ENCODE peak calls at places on chromosomes 2 and 18, in seven cellular contexts. One of them, this sample, is unnamed.
A peak's percentile ranks its signal among the peaks of the same experiment; 100 is the strongest.

GRCh38 chr2:29627366-29627765 is 294.0 kb downstream of the ALK start:
- DNase-seq in T1000: no peak
- DNase-seq in activated T-helper 9 cell treated with anti-CD3 and anti-CD28 coated beads, Interleukin-2, amount 50 U/mL, for 16 hours: no peak
- DNase-seq in HCT116: no peak
- DNase-seq in NCI-H1417: no peak
- DNase-seq in left lobe of liver: no peak
- DNase-seq in ACHN: no peak
- DNase-seq in this sample: peak; percentile 23

GRCh38 chr2:42048318-42049251 is 764 bp downstream of the PKDCC start:
- DNase-seq in T1000: no peak
- DNase-seq in activated T-helper 9 cell treated with anti-CD3 and anti-CD28 coated beads, Interleukin-2, amount 50 U/mL, for 16 hours: no peak
- DNase-seq in HCT116: no peak
- DNase-seq in NCI-H1417: peak; percentile 41
- DNase-seq in left lobe of liver: peak; percentile 52
- DNase-seq in ACHN: peak; percentile 16
- DNase-seq in this sample: no peak

GRCh38 chr2:187586091-187586632 is 31.9 kb upstream of the TFPI start:
- DNase-seq in T1000: no peak
- DNase-seq in activated T-helper 9 cell treated with anti-CD3 and anti-CD28 coated beads, Interleukin-2, amount 50 U/mL, for 16 hours: no peak
- DNase-seq in HCT116: no peak
- DNase-seq in NCI-H1417: no peak
- DNase-seq in left lobe of liver: no peak
- DNase-seq in ACHN: no peak
- DNase-seq in this sample: no peak

GRCh38 chr2:175690113-175690716 is 311.9 kb downstream of the LNPK start:
- DNase-seq in T1000: no peak
- DNase-seq in activated T-helper 9 cell treated with anti-CD3 and anti-CD28 coated beads, Interleukin-2, amount 50 U/mL, for 16 hours: no peak
- DNase-seq in HCT116: peak; percentile 58
- DNase-seq in NCI-H1417: peak; percentile 41
- DNase-seq in left lobe of liver: no peak
- DNase-seq in ACHN: peak; percentile 71
- DNase-seq in this sample: peak; percentile 36

GRCh38 chr2:191171708-191172355 is 21.0 kb upstream of the STAT4 start:
- DNase-seq in T1000: peak; percentile 42
- DNase-seq in activated T-helper 9 cell treated with anti-CD3 and anti-CD28 coated beads, Interleukin-2, amount 50 U/mL, for 16 hours: no peak
- DNase-seq in HCT116: no peak
- DNase-seq in NCI-H1417: no peak
- DNase-seq in left lobe of liver: no peak
- DNase-seq in ACHN: peak; percentile 94
- DNase-seq in this sample: peak; percentile 57

GRCh38 chr2:174325932-174326879 is 8.5 kb upstream of the SP9 start:
- DNase-seq in T1000: no peak
- DNase-seq in activated T-helper 9 cell treated with anti-CD3 and anti-CD28 coated beads, Interleukin-2, amount 50 U/mL, for 16 hours: no peak
- DNase-seq in HCT116: no peak
- DNase-seq in NCI-H1417: no peak
- DNase-seq in left lobe of liver: no peak
- DNase-seq in ACHN: no peak
- DNase-seq in this sample: no peak

GRCh38 chr2:23433282-23433681 is 48.3 kb downstream of the KLHL29 start:
- DNase-seq in T1000: no peak
- DNase-seq in activated T-helper 9 cell treated with anti-CD3 and anti-CD28 coated beads, Interleukin-2, amount 50 U/mL, for 16 hours: no peak
- DNase-seq in HCT116: no peak
- DNase-seq in NCI-H1417: no peak
- DNase-seq in left lobe of liver: peak; percentile 35
- DNase-seq in ACHN: no peak
- DNase-seq in this sample: no peak

GRCh38 chr2:50431958-50432650 is 599.8 kb downstream of the NRXN1 start:
- DNase-seq in T1000: no peak
- DNase-seq in activated T-helper 9 cell treated with anti-CD3 and anti-CD28 coated beads, Interleukin-2, amount 50 U/mL, for 16 hours: no peak
- DNase-seq in HCT116: no peak
- DNase-seq in NCI-H1417: no peak
- DNase-seq in left lobe of liver: no peak
- DNase-seq in ACHN: no peak
- DNase-seq in this sample: no peak

GRCh38 chr2:232377841-232378734 is 463 bp upstream of the ALPP start:
- DNase-seq in T1000: no peak
- DNase-seq in activated T-helper 9 cell treated with anti-CD3 and anti-CD28 coated beads, Interleukin-2, amount 50 U/mL, for 16 hours: no peak
- DNase-seq in HCT116: no peak
- DNase-seq in NCI-H1417: no peak
- DNase-seq in left lobe of liver: no peak
- DNase-seq in ACHN: no peak
- DNase-seq in this sample: no peak

GRCh38 chr2:18368008-18368407 is 192.4 kb downstream of the RDH14 start:
- DNase-seq in T1000: no peak
- DNase-seq in activated T-helper 9 cell treated with anti-CD3 and anti-CD28 coated beads, Interleukin-2, amount 50 U/mL, for 16 hours: no peak
- DNase-seq in HCT116: no peak
- DNase-seq in NCI-H1417: no peak
- DNase-seq in left lobe of liver: no peak
- DNase-seq in ACHN: no peak
- DNase-seq in this sample: no peak

GRCh38 chr2:69298261-69298660 is 88.8 kb downstream of the GFPT1 start:
- DNase-seq in T1000: peak; percentile 67
- DNase-seq in activated T-helper 9 cell treated with anti-CD3 and anti-CD28 coated beads, Interleukin-2, amount 50 U/mL, for 16 hours: no peak
- DNase-seq in HCT116: no peak
- DNase-seq in NCI-H1417: no peak
- DNase-seq in left lobe of liver: no peak
- DNase-seq in ACHN: peak; percentile 94
- DNase-seq in this sample: peak; percentile 70

GRCh38 chr2:32902986-32903385 is 43.8 kb upstream of the LTBP1 start:
- DNase-seq in T1000: no peak
- DNase-seq in activated T-helper 9 cell treated with anti-CD3 and anti-CD28 coated beads, Interleukin-2, amount 50 U/mL, for 16 hours: no peak
- DNase-seq in HCT116: no peak
- DNase-seq in NCI-H1417: no peak
- DNase-seq in left lobe of liver: no peak
- DNase-seq in ACHN: no peak
- DNase-seq in this sample: no peak

GRCh38 chr2:119680457-119681195 is 1.6 kb downstream of the TMEM177 start:
- DNase-seq in T1000: no peak
- DNase-seq in activated T-helper 9 cell treated with anti-CD3 and anti-CD28 coated beads, Interleukin-2, amount 50 U/mL, for 16 hours: no peak
- DNase-seq in HCT116: no peak
- DNase-seq in NCI-H1417: no peak
- DNase-seq in left lobe of liver: no peak
- DNase-seq in ACHN: no peak
- DNase-seq in this sample: no peak

GRCh38 chr2:215601990-215602721 is 166.3 kb upstream of the FN1 start:
- DNase-seq in T1000: no peak
- DNase-seq in activated T-helper 9 cell treated with anti-CD3 and anti-CD28 coated beads, Interleukin-2, amount 50 U/mL, for 16 hours: no peak
- DNase-seq in HCT116: no peak
- DNase-seq in NCI-H1417: no peak
- DNase-seq in left lobe of liver: no peak
- DNase-seq in ACHN: no peak
- DNase-seq in this sample: no peak

GRCh38 chr2:102618452-102619413 is 620 bp upstream of the SLC9A2 start:
- DNase-seq in T1000: no peak
- DNase-seq in activated T-helper 9 cell treated with anti-CD3 and anti-CD28 coated beads, Interleukin-2, amount 50 U/mL, for 16 hours: no peak
- DNase-seq in HCT116: peak; percentile 18
- DNase-seq in NCI-H1417: peak; percentile 63
- DNase-seq in left lobe of liver: no peak
- DNase-seq in ACHN: no peak
- DNase-seq in this sample: no peak

GRCh38 chr2:149489452-149489851 is 98.1 kb downstream of the MMADHC start:
- DNase-seq in T1000: no peak
- DNase-seq in activated T-helper 9 cell treated with anti-CD3 and anti-CD28 coated beads, Interleukin-2, amount 50 U/mL, for 16 hours: no peak
- DNase-seq in HCT116: no peak
- DNase-seq in NCI-H1417: no peak
- DNase-seq in left lobe of liver: no peak
- DNase-seq in ACHN: no peak
- DNase-seq in this sample: no peak

GRCh38 chr2:152106464-152106863 is 7.6 kb upstream of the CACNB4 start:
- DNase-seq in T1000: no peak
- DNase-seq in activated T-helper 9 cell treated with anti-CD3 and anti-CD28 coated beads, Interleukin-2, amount 50 U/mL, for 16 hours: no peak
- DNase-seq in HCT116: no peak
- DNase-seq in NCI-H1417: no peak
- DNase-seq in left lobe of liver: no peak
- DNase-seq in ACHN: no peak
- DNase-seq in this sample: no peak

GRCh38 chr2:133791191-133791590 is 222.9 kb upstream of the NCKAP5 start:
- DNase-seq in T1000: no peak
- DNase-seq in activated T-helper 9 cell treated with anti-CD3 and anti-CD28 coated beads, Interleukin-2, amount 50 U/mL, for 16 hours: no peak
- DNase-seq in HCT116: no peak
- DNase-seq in NCI-H1417: no peak
- DNase-seq in left lobe of liver: no peak
- DNase-seq in ACHN: no peak
- DNase-seq in this sample: peak; percentile 20

GRCh38 chr2:233542507-233542906 is 24.1 kb downstream of the USP40 start:
- DNase-seq in T1000: no peak
- DNase-seq in activated T-helper 9 cell treated with anti-CD3 and anti-CD28 coated beads, Interleukin-2, amount 50 U/mL, for 16 hours: no peak
- DNase-seq in HCT116: no peak
- DNase-seq in NCI-H1417: no peak
- DNase-seq in left lobe of liver: no peak
- DNase-seq in ACHN: no peak
- DNase-seq in this sample: no peak

GRCh38 chr2:39642054-39642742 is 23.5 kb upstream of the TMEM178A start:
- DNase-seq in T1000: peak; percentile 29
- DNase-seq in activated T-helper 9 cell treated with anti-CD3 and anti-CD28 coated beads, Interleukin-2, amount 50 U/mL, for 16 hours: no peak
- DNase-seq in HCT116: peak; percentile 13
- DNase-seq in NCI-H1417: no peak
- DNase-seq in left lobe of liver: no peak
- DNase-seq in ACHN: peak; percentile 52
- DNase-seq in this sample: peak; percentile 54

GRCh38 chr2:72274284-72274869 is 126.7 kb upstream of the CYP26B1 start:
- DNase-seq in T1000: no peak
- DNase-seq in activated T-helper 9 cell treated with anti-CD3 and anti-CD28 coated beads, Interleukin-2, amount 50 U/mL, for 16 hours: no peak
- DNase-seq in HCT116: no peak
- DNase-seq in NCI-H1417: no peak
- DNase-seq in left lobe of liver: no peak
- DNase-seq in ACHN: no peak
- DNase-seq in this sample: no peak

GRCh38 chr18:55633032-55633431 is 45.0 kb upstream of the TCF4 start:
- DNase-seq in T1000: no peak
- DNase-seq in activated T-helper 9 cell treated with anti-CD3 and anti-CD28 coated beads, Interleukin-2, amount 50 U/mL, for 16 hours: no peak
- DNase-seq in HCT116: no peak
- DNase-seq in NCI-H1417: no peak
- DNase-seq in left lobe of liver: no peak
- DNase-seq in ACHN: no peak
- DNase-seq in this sample: no peak

GRCh38 chr2:175560521-175561164 is 379.1 kb upstream of the ATP5MC3 start:
- DNase-seq in T1000: no peak
- DNase-seq in activated T-helper 9 cell treated with anti-CD3 and anti-CD28 coated beads, Interleukin-2, amount 50 U/mL, for 16 hours: no peak
- DNase-seq in HCT116: no peak
- DNase-seq in NCI-H1417: no peak
- DNase-seq in left lobe of liver: no peak
- DNase-seq in ACHN: no peak
- DNase-seq in this sample: no peak

GRCh38 chr2:39737661-39738060 is 41.4 kb downstream of the THUMPD2 start:
- DNase-seq in T1000: no peak
- DNase-seq in activated T-helper 9 cell treated with anti-CD3 and anti-CD28 coated beads, Interleukin-2, amount 50 U/mL, for 16 hours: no peak
- DNase-seq in HCT116: no peak
- DNase-seq in NCI-H1417: no peak
- DNase-seq in left lobe of liver: no peak
- DNase-seq in ACHN: no peak
- DNase-seq in this sample: peak; percentile 71

GRCh38 chr2:9639000-9639602 is 8.3 kb upstream of the YWHAQ start:
- DNase-seq in T1000: no peak
- DNase-seq in activated T-helper 9 cell treated with anti-CD3 and anti-CD28 coated beads, Interleukin-2, amount 50 U/mL, for 16 hours: no peak
- DNase-seq in HCT116: no peak
- DNase-seq in NCI-H1417: no peak
- DNase-seq in left lobe of liver: no peak
- DNase-seq in ACHN: no peak
- DNase-seq in this sample: no peak

GRCh38 chr2:159128191-159128590 is 158.3 kb downstream of the WDSUB1 start:
- DNase-seq in T1000: no peak
- DNase-seq in activated T-helper 9 cell treated with anti-CD3 and anti-CD28 coated beads, Interleukin-2, amount 50 U/mL, for 16 hours: no peak
- DNase-seq in HCT116: no peak
- DNase-seq in NCI-H1417: no peak
- DNase-seq in left lobe of liver: no peak
- DNase-seq in ACHN: no peak
- DNase-seq in this sample: no peak

GRCh38 chr2:95722331-95722730 is 130.5 kb downstream of the TRIM43 start:
- DNase-seq in T1000: no peak
- DNase-seq in activated T-helper 9 cell treated with anti-CD3 and anti-CD28 coated beads, Interleukin-2, amount 50 U/mL, for 16 hours: no peak
- DNase-seq in HCT116: no peak
- DNase-seq in NCI-H1417: no peak
- DNase-seq in left lobe of liver: no peak
- DNase-seq in ACHN: no peak
- DNase-seq in this sample: no peak

GRCh38 chr2:164335947-164336346 is 285.3 kb downstream of the GRB14 start:
- DNase-seq in T1000: no peak
- DNase-seq in activated T-helper 9 cell treated with anti-CD3 and anti-CD28 coated beads, Interleukin-2, amount 50 U/mL, for 16 hours: no peak
- DNase-seq in HCT116: no peak
- DNase-seq in NCI-H1417: peak; percentile 17
- DNase-seq in left lobe of liver: no peak
- DNase-seq in ACHN: no peak
- DNase-seq in this sample: no peak

GRCh38 chr2:128172191-128172590 is 81.2 kb downstream of the UGGT1 start:
- DNase-seq in T1000: no peak
- DNase-seq in activated T-helper 9 cell treated with anti-CD3 and anti-CD28 coated beads, Interleukin-2, amount 50 U/mL, for 16 hours: no peak
- DNase-seq in HCT116: no peak
- DNase-seq in NCI-H1417: no peak
- DNase-seq in left lobe of liver: no peak
- DNase-seq in ACHN: no peak
- DNase-seq in this sample: peak; percentile 10

GRCh38 chr2:145065278-145065677 is 545.4 kb upstream of the ZEB2 start:
- DNase-seq in T1000: no peak
- DNase-seq in activated T-helper 9 cell treated with anti-CD3 and anti-CD28 coated beads, Interleukin-2, amount 50 U/mL, for 16 hours: no peak
- DNase-seq in HCT116: no peak
- DNase-seq in NCI-H1417: no peak
- DNase-seq in left lobe of liver: no peak
- DNase-seq in ACHN: no peak
- DNase-seq in this sample: no peak

This sample was measured in HTR-8/SVneo.